ENCODE peak calls at places on chromosomes 4 and X, in eight cellular contexts. O, D, V, Y, C, W, Z and R are unnamed samples.

GRCh38 chr4:155468282-155468681 is 91.5 kb upstream of the MAP9 start:
- DNase-seq in V (no peak), Z (no peak), D (no peak), Y (no peak), O (no peak), C (no peak), W (no peak), R (no peak)

GRCh38 chr4:89572224-89572858 is 264.6 kb downstream of the SNCA start:
- DNase-seq in Z (peak; percentile 2), V (peak; percentile 2), C (peak; percentile 10), O (no peak), Y (no peak), D (no peak), W (no peak), R (no peak)

GRCh38 chr4:152807294-152807829 is 27.6 kb downstream of the ARFIP1 start:
- DNase-seq in Y (peak; percentile 50), C (no peak), Z (peak; percentile 80), V (peak; percentile 84), O (no peak), D (peak; percentile 50), W (no peak), R (no peak)

GRCh38 chrX:11765449-11765848 is 7.4 kb downstream of the MSL3 start:
- DNase-seq in V (no peak), Z (no peak), W (no peak), Y (no peak), D (no peak), C (no peak), O (no peak), R (no peak)

GRCh38 chr4:149983931-149984330 is 94.3 kb upstream of the DCLK2 start:
- DNase-seq in Y (no peak), D (no peak), V (no peak), C (no peak), O (no peak), Z (no peak), W (no peak), R (no peak)

GRCh38 chr4:115664285-115664684 is 550.9 kb upstream of the NDST4 start:
- DNase-seq in D (no peak), Z (no peak), Y (no peak), W (peak; percentile 34), V (no peak), C (peak; percentile 27), O (no peak), R (no peak)

GRCh38 chr4:80197601-80198444 is 520 bp downstream of the PRDM8 start:
- DNase-seq in V (peak; percentile 39), W (peak; percentile 83), C (peak; percentile 71), Y (no peak), D (no peak), O (peak; percentile 70), Z (no peak), R (peak; percentile 81)

GRCh38 chrX:47958943-47959342 is 44.8 kb downstream of the ZNF182 start:
- DNase-seq in O (peak; percentile 36), Y (no peak), Z (no peak), W (peak; percentile 36), C (peak; percentile 34), D (no peak), V (no peak), R (no peak)

GRCh38 chrX:138875472-138875871 is 164.0 kb upstream of the FGF13 start:
- DNase-seq in Z (no peak), D (no peak), O (no peak), V (no peak), Y (no peak), C (no peak), W (no peak), R (no peak)

GRCh38 chrX:7771788-7772438 is 71.1 kb upstream of the VCX start:
- DNase-seq in Y (no peak), D (no peak), W (no peak), O (no peak), V (no peak), Z (no peak), C (no peak), R (no peak)

GRCh38 chr4:99221980-99222379 is 2.9 kb upstream of the ADH6 start:
- DNase-seq in W (no peak), V (no peak), O (no peak), Y (no peak), D (peak; percentile 5), Z (no peak), C (peak; percentile 51), R (no peak)

GRCh38 chr4:177879851-177880250 is 437.6 kb upstream of the AGA start:
- DNase-seq in Y (no peak), D (no peak), W (no peak), V (no peak), Z (no peak), O (peak; percentile 59), C (peak; percentile 69), R (no peak)

GRCh38 chr4:1512738-1513660 is 106.8 kb upstream of the NKX1-1 start:
- DNase-seq in Y (no peak), C (peak; percentile 85), Z (no peak), D (no peak), V (peak; percentile 11), W (peak; percentile 87), O (peak; percentile 82), R (no peak)

GRCh38 chr4:145153181-145153903 is 27.0 kb downstream of the OTUD4 start:
- DNase-seq in D (peak; percentile 17), W (no peak), O (no peak), V (no peak), Z (no peak), C (no peak), Y (no peak), R (no peak)

GRCh38 chr4:76641758-76642157 is 206.7 kb downstream of the SHROOM3 start:
- DNase-seq in D (no peak), Z (no peak), C (no peak), O (no peak), W (no peak), Y (no peak), V (no peak), R (no peak)

GRCh38 chrX:71177327-71177726 is 32.7 kb downstream of the NLGN3 start:
- DNase-seq in O (no peak), W (no peak), Y (no peak), Z (no peak), D (no peak), C (no peak), V (no peak), R (no peak)

GRCh38 chr4:38889143-38889542 is 21.5 kb downstream of the FAM114A1 start:
- DNase-seq in Y (peak; percentile 68), Z (peak; percentile 93), W (no peak), O (no peak), V (peak; percentile 94), C (no peak), D (peak; percentile 87), R (peak; percentile 80)

GRCh38 chrX:31609130-31609529 is 537.3 kb upstream of the FTHL17 start:
- DNase-seq in C (no peak), O (no peak), Z (peak; percentile 79), D (peak; percentile 91), Y (no peak), V (peak; percentile 83), W (no peak), R (no peak)

GRCh38 chr4:186228514-186228894 is 1.2 kb downstream of the KLKB1 start:
- DNase-seq in O (no peak), W (no peak), D (no peak), Z (no peak), V (no peak), Y (no peak), C (no peak), R (no peak)

GRCh38 chr4:12692815-12693214 is 791.3 kb downstream of the RAB28 start:
- DNase-seq in D (no peak), Y (no peak), C (no peak), Z (peak; percentile 8), O (no peak), V (peak; percentile 6), W (no peak), R (peak; percentile 13)

GRCh38 chr4:151192556-151193235 is 84.3 kb upstream of the PRSS48 start:
- DNase-seq in W (no peak), Y (no peak), Z (peak; percentile 42), V (peak; percentile 49), C (no peak), O (no peak), D (peak; percentile 19), R (no peak)

GRCh38 chr4:22787753-22788389 is 95.1 kb downstream of the GBA3 start:
- DNase-seq in D (no peak), Z (peak; percentile 1), Y (no peak), W (no peak), C (no peak), V (peak; percentile 17), O (no peak), R (no peak)

GRCh38 chrX:103635436-103635835 is 6.7 kb downstream of the TCEAL1 start:
- DNase-seq in V (no peak), W (no peak), Z (no peak), O (no peak), C (no peak), D (no peak), Y (no peak), R (no peak)

GRCh38 chr4:41814565-41814964 is 66.0 kb upstream of the PHOX2B start:
- DNase-seq in Z (peak; percentile 0), W (no peak), O (peak; percentile 66), D (peak; percentile 21), Y (no peak), C (peak; percentile 74), V (peak; percentile 3), R (no peak)

GRCh38 chrX:70504772-70505450 is 60.3 kb downstream of the DLG3 start:
- DNase-seq in C (no peak), W (no peak), Y (no peak), Z (no peak), D (no peak), O (no peak), V (no peak), R (no peak)

GRCh38 chr4:137180349-137180748 is 351.9 kb downstream of the PCDH18 start:
- DNase-seq in Y (no peak), D (no peak), O (peak; percentile 54), C (peak; percentile 75), Z (no peak), V (no peak), W (no peak), R (no peak)

GRCh38 chr4:183241322-183241640 is 78.8 kb downstream of the CLDN22 start:
- DNase-seq in O (no peak), Y (no peak), V (peak; percentile 86), Z (peak; percentile 85), D (peak; percentile 93), W (no peak), C (no peak), R (peak; percentile 72)

GRCh38 chrX:130952266-130953043 is 49.4 kb upstream of the ENOX2 start:
- DNase-seq in Z (no peak), D (no peak), W (no peak), V (no peak), Y (no peak), O (no peak), C (no peak), R (no peak)
- H3K4me2 ChIP-seq in Z (no peak overlapping the region), D (no peak overlapping the region), W (no peak overlapping the region), V (no peak overlapping the region), Y (no peak overlapping the region), O (no peak overlapping the region), C (no peak overlapping the region), R (no peak overlapping the region)

GRCh38 chrX:16484338-16484737 is 165.6 kb upstream of the S100G start:
- DNase-seq in Y (no peak), C (no peak), Z (peak; percentile 95), V (peak; percentile 97), D (peak; percentile 97), W (no peak), O (no peak), R (peak; percentile 80)
- H3K27ac ChIP-seq in Y (no peak overlapping the region), C (no peak overlapping the region), Z (peak overlapping the region; percentile 57), V (no peak overlapping the region), D (no peak overlapping the region), W (no peak overlapping the region), O (no peak overlapping the region), R (no peak overlapping the region)

GRCh38 chr4:138404801-138405200 is 162.7 kb upstream of the SLC7A11 start:
- DNase-seq in Y (no peak), V (no peak), D (no peak), C (no peak), W (no peak), O (no peak), Z (no peak), R (no peak)
- H3K4me2 ChIP-seq in Y (peak overlapping the region; percentile 2), V (no peak overlapping the region), D (no peak overlapping the region), C (no peak overlapping the region), W (no peak overlapping the region), O (no peak overlapping the region), Z (no peak overlapping the region), R (no peak overlapping the region)

GRCh38 chrX:34874763-34875162 is 67.8 kb upstream of the FAM47B start:
- DNase-seq in Z (no peak), O (no peak), C (no peak), Y (no peak), D (no peak), V (no peak), W (no peak), R (no peak)
- H3K27ac ChIP-seq in Z (no peak overlapping the region), O (no peak overlapping the region), C (no peak overlapping the region), Y (no peak overlapping the region), D (peak overlapping the region; percentile 64), V (peak overlapping the region; percentile 10), W (no peak overlapping the region), R (peak overlapping the region; percentile 47)